ENCODE peak calls at places on chromosome 12, in nine cellular contexts. D, O, X, N, P, R, I, Z and Q are unnamed samples.

GRCh38 chr12:117830471-117830870 is 138.3 kb downstream of the KSR2 start:
- DNase-seq in R (no peak), P (no peak), Z (no peak), X (no peak), N (peak), I (no peak), D (no peak), O (no peak), Q (no peak)

GRCh38 chr12:31440586-31440985 is 114.6 kb upstream of the SINHCAF start:
- DNase-seq in X (peak), R (no peak), O (no peak), I (no peak), D (no peak), Z (no peak), P (no peak), N (no peak), Q (no peak)

GRCh38 chr12:18863769-18864500 is 126.0 kb downstream of the CAPZA3 start:
- DNase-seq in O (no peak), N (no peak), I (no peak), P (no peak), R (no peak), X (no peak), D (no peak), Z (no peak), Q (no peak)

GRCh38 chr12:66144796-66145754 is 14.5 kb upstream of the LLPH start:
- DNase-seq in R (no peak), Z (peak), X (peak), I (peak), D (no peak), P (no peak), N (peak), O (no peak), Q (no peak)

GRCh38 chr12:91133871-91134270 is 22.6 kb upstream of the LUM start:
- DNase-seq in N (no peak), P (no peak), R (no peak), Z (no peak), I (no peak), X (peak), O (no peak), D (no peak), Q (no peak)

GRCh38 chr12:131808744-131809371 is 19.3 kb upstream of the MMP17 start:
- DNase-seq in X (no peak), N (no peak), Z (no peak), R (no peak), D (peak), I (no peak), P (peak), O (no peak), Q (no peak)

GRCh38 chr12:24681570-24681969 is 267.3 kb downstream of the BCAT1 start:
- DNase-seq in X (no peak), R (no peak), D (no peak), Z (no peak), O (no peak), N (no peak), I (no peak), P (no peak), Q (no peak)

GRCh38 chr12:21941522-21942376 is 523 bp upstream of the ABCC9 start:
- DNase-seq in O (peak), D (peak), P (no peak), X (no peak), I (peak), R (no peak), Z (no peak), N (peak), Q (no peak)

GRCh38 chr12:49662998-49663843 is 39.9 kb downstream of the PRPF40B start:
- DNase-seq in R (no peak), N (peak), D (peak), P (peak), O (peak), Z (peak), X (peak), I (no peak), Q (peak)

GRCh38 chr12:118946256-118946655 is 35.1 kb upstream of the SRRM4 start:
- DNase-seq in R (no peak), P (no peak), O (no peak), X (no peak), N (no peak), Z (no peak), D (no peak), I (no peak), Q (no peak)

GRCh38 chr12:48125985-48126384 is 6.8 kb downstream of the PFKM start:
- DNase-seq in I (no peak), X (no peak), N (no peak), R (no peak), O (no peak), Z (no peak), P (no peak), D (peak), Q (no peak)

GRCh38 chr12:106119301-106119700 is 19.5 kb downstream of the NUAK1 start:
- DNase-seq in R (no peak), O (no peak), N (no peak), Z (no peak), P (no peak), D (no peak), I (no peak), X (no peak), Q (no peak)

GRCh38 chr12:67391656-67392055 is 122.5 kb downstream of the CAND1 start:
- DNase-seq in Z (no peak), N (no peak), O (no peak), R (no peak), D (no peak), X (no peak), I (no peak), P (no peak), Q (no peak)

GRCh38 chr12:95218852-95219171 is 1.2 kb downstream of the VEZT start:
- DNase-seq in R (no peak), O (no peak), N (no peak), Z (peak), D (no peak), P (no peak), X (no peak), I (peak), Q (no peak)